ENCODE peak calls at places on chromosomes 5 and 9, in ten cellular contexts. C is activated CD8-positive, alpha-beta T cell treated with anti-CD3 and anti-CD28 coated beads for 36 hours; U is lung; R is foreskin keratinocyte; G is GM10248; Q is glutamatergic neuron; M is NB4; D is neural crest cell; Y is A549; F is CD8-positive, alpha-beta T cell. Z is an unnamed sample.

GRCh38 chr9:126056312-126057021 is 270.2 kb upstream of the MVB12B start:
- DNase-seq in C (no peak), U (no peak), R (no peak), G (no peak), Q (no peak), M (no peak), D (no peak), Y (no peak), F (no peak), Z (no peak)

GRCh38 chr5:83608122-83608521 is 112.5 kb downstream of the HAPLN1 start:
- DNase-seq in C (no peak), U (no peak), R (no peak), G (peak; percentile 20), Q (peak; percentile 59), M (peak; percentile 59), D (peak; percentile 51), Y (peak; percentile 52), F (no peak), Z (peak; percentile 19)

GRCh38 chr9:20243866-20244647 is 378.2 kb downstream of the MLLT3 start:
- DNase-seq in C (no peak), U (no peak), R (no peak), G (no peak), Q (peak; percentile 58), M (no peak), D (no peak), Y (no peak), F (no peak), Z (no peak)

GRCh38 chr5:131394128-131394527 is 130.3 kb downstream of the CDC42SE2 start:
- DNase-seq in C (peak; percentile 69), U (no peak), R (no peak), G (peak; percentile 55), Q (no peak), M (no peak), D (no peak), Y (no peak), F (peak; percentile 24), Z (peak; percentile 41)

GRCh38 chr5:150001660-150002493 is 1.3 kb downstream of the HMGXB3 start:
- DNase-seq in C (peak; percentile 74), U (peak; percentile 48), R (no peak), G (peak; percentile 75), Q (peak; percentile 45), M (peak; percentile 90), D (peak; percentile 31), Y (peak; percentile 76), F (peak; percentile 43), Z (peak; percentile 73)

GRCh38 chr9:11933926-11934325 is 759.3 kb upstream of the TYRP1 start:
- DNase-seq in C (no peak), U (no peak), R (peak; percentile 6), G (no peak), Q (no peak), M (peak; percentile 27), D (no peak), Y (no peak), F (no peak), Z (no peak)

GRCh38 chr9:70835323-70835722 is 286.1 kb downstream of the TRPM3 start:
- DNase-seq in C (no peak), U (no peak), R (peak; percentile 27), G (no peak), Q (no peak), M (no peak), D (no peak), Y (no peak), F (no peak), Z (no peak)

GRCh38 chr5:3417376-3417943 is 178.2 kb upstream of the IRX1 start:
- DNase-seq in C (no peak), U (no peak), R (no peak), G (no peak), Q (no peak), M (peak; percentile 13), D (no peak), Y (no peak), F (no peak), Z (no peak)

GRCh38 chr5:137470111-137470920 is 28.8 kb downstream of the SPOCK1 start:
- DNase-seq in C (no peak), U (no peak), R (peak; percentile 81), G (no peak), Q (no peak), M (no peak), D (no peak), Y (peak; percentile 85), F (no peak), Z (no peak)

GRCh38 chr9:107337676-107338590 is 54.9 kb downstream of the RAD23B start:
- DNase-seq in C (no peak), U (no peak), R (no peak), G (no peak), Q (no peak), M (no peak), D (no peak), Y (no peak), F (no peak), Z (no peak)

GRCh38 chr5:10729320-10730133 is 31.5 kb downstream of the DAP start:
- DNase-seq in C (no peak), U (no peak), R (no peak), G (no peak), Q (peak; percentile 53), M (peak; percentile 93), D (no peak), Y (no peak), F (no peak), Z (no peak)

GRCh38 chr9:99906403-99907207 is at the start of gene STX17:
- DNase-seq in C (peak; percentile 83), U (peak; percentile 71), R (peak; percentile 63), G (peak; percentile 93), Q (peak; percentile 83), M (peak; percentile 77), D (peak; percentile 72), Y (peak; percentile 75), F (peak; percentile 80), Z (peak; percentile 92)
- TF ChIP-seq CTCF in C (no peak), U (no peak), R (no peak), G (no peak), Q (no peak), M (no peak), D (no peak), Y (peak; percentile 12), F (no peak), Z (no peak)

GRCh38 chr5:78367318-78367991 is 7.0 kb downstream of the SCAMP1 start:
- DNase-seq in C (peak; percentile 12), U (no peak), R (no peak), G (peak; percentile 24), Q (no peak), M (peak; percentile 40), D (no peak), Y (peak; percentile 13), F (no peak), Z (no peak)

GRCh38 chr5:78362220-78362619 is 1.8 kb downstream of the SCAMP1 start:
- DNase-seq in C (no peak), U (no peak), R (no peak), G (no peak), Q (no peak), M (no peak), D (no peak), Y (no peak), F (no peak), Z (no peak)

GRCh38 chr5:78360674-78361225 is 333 bp downstream of the SCAMP1 start:
- DNase-seq in C (peak; percentile 71), U (peak; percentile 59), R (no peak), G (peak; percentile 62), Q (peak; percentile 45), M (no peak), D (peak; percentile 28), Y (no peak), F (peak; percentile 59), Z (peak; percentile 64)

GRCh38 chr5:78361226-78361993 is 993 bp downstream of the SCAMP1 start:
- DNase-seq in C (no peak), U (peak; percentile 49), R (peak; percentile 45), G (no peak), Q (no peak), M (peak; percentile 84), D (peak; percentile 5), Y (peak; percentile 68), F (no peak), Z (no peak)

GRCh38 chr5:78364005-78364404 is 3.6 kb downstream of the SCAMP1 start:
- DNase-seq in C (no peak), U (no peak), R (no peak), G (no peak), Q (no peak), M (peak; percentile 33), D (no peak), Y (peak; percentile 24), F (no peak), Z (no peak)
- TF ChIP-seq CTCF in C (no peak), U (no peak), R (no peak), G (no peak), Q (no peak), M (no peak), D (no peak), Y (peak; percentile 9), F (no peak), Z (no peak)

DNA sequence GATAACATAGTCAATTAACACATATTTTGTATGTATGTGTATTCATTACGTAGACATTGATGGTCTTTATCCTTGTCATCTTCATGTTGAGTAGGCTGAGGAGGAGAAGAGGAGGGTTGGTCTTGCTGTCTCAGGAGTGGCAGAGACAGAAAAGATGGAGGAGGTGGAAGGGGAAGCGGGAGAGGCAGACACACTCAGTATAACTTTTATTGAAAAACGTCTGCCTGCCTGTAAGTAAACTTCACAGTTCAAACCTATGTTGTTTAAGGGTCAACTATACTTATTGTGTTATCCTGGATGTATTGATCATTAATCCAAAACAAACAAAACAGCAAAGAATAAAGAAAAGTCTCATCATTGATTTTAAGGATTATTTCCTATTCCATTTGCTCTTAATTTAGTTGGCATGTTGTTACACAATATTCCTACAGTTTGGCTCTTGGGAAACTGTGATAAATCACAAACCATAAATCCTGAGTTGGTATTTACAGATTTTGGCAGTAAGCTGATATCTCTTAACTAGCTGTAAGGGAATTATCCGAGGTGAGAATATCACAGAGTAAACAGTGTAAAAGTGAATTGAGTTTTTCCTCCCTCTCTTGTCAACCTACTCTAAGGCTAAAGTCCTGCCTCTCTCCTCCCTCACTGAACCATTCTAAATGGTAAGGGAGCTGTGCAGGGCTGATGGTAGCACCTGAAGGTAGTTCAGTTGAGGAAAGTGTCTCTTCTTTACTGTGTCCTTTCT is 487.2 kb downstream of the SPATA31D1 start:
- DNase-seq in C (no peak), U (no peak), R (no peak), G (no peak), Q (no peak), M (no peak), D (no peak), Y (no peak), F (no peak), Z (no peak)
- TF ChIP-seq CTCF in C (no peak), U (no peak), R (no peak), G (no peak), Q (no peak), M (no peak), D (no peak), Y (no peak), F (no peak), Z (no peak)

DNA sequence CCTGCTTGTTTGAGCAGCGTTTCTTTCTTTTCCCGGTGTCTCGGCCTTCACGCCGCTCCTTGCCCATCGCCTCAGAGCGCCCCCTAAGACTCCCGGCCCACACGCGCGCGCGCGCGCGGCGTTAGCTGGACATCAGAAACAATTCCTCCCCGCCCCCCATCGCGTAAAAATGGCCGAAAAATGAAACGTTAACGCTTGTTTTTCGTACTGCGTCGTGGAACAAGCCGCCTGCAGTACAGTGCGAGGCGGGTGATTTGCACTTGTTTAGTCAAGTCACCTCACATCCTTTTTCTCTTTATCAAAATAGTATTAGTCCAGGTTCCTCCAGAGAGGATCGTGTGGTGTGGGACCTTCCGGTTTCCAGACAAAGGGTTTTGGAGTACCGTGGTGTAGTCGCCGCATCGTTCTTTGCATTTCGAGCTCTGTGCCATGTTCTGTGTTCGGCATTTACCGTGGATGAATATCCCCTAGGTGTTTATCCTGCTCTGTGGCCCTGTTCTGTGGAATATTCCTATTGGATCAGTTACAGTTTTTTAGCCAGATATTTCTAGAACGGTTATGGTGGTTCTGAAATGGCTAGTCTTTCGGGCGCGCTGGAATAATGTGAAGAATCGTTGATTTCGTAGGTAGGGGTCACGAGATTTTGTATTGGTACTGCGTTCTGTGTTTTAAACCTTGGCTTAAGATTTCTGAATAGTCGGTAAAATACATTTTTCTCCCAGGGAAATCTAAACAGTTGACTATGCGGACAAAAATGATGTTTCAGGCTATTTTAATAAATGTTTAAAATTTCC is 1.0 kb downstream of the MATR3 start:
- DNase-seq in C (peak; percentile 73), U (peak; percentile 74), R (peak; percentile 36), G (peak; percentile 48), Q (peak; percentile 86), M (peak; percentile 88), D (peak; percentile 81), Y (peak; percentile 91), F (peak; percentile 51), Z (peak; percentile 55)
- TF ChIP-seq CTCF in C (no peak), U (no peak), R (peak; percentile 41), G (peak; percentile 55), Q (no peak), M (peak; percentile 41), D (peak; percentile 49), Y (peak; percentile 52), F (no peak), Z (peak; percentile 39)